ENCODE peak calls at places on chromosomes 4 and X, in ten cellular contexts. One of them, this sample, is unnamed.

GRCh38 chrX:119728487-119728886 is 29.9 kb upstream of the SOWAHD start:
- DNase-seq in HepG2: peak
- DNase-seq in sigmoid colon: no peak
- DNase-seq in right lobe of liver: no peak
- DNase-seq in body of pancreas: no peak
- DNase-seq in breast epithelium: no peak
- DNase-seq in tibial nerve: no peak
- DNase-seq in ovary: no peak
- DNase-seq in esophagus muscularis mucosa: no peak
- DNase-seq in GM12891: no peak
- DNase-seq in this sample: no peak

GRCh38 chr4:37805091-37805490 is 21.4 kb upstream of the PGM2 start:
- DNase-seq in ovary: no peak
- DNase-seq in body of pancreas: no peak
- DNase-seq in sigmoid colon: no peak
- DNase-seq in HepG2: no peak
- DNase-seq in right lobe of liver: no peak
- DNase-seq in esophagus muscularis mucosa: no peak
- DNase-seq in GM12891: no peak
- DNase-seq in breast epithelium: no peak
- DNase-seq in tibial nerve: no peak
- DNase-seq in this sample: no peak

GRCh38 chrX:115251458-115252233 is 17.8 kb upstream of the LRCH2 start:
- DNase-seq in body of pancreas: no peak
- DNase-seq in tibial nerve: no peak
- DNase-seq in right lobe of liver: no peak
- DNase-seq in ovary: no peak
- DNase-seq in GM12891: no peak
- DNase-seq in sigmoid colon: no peak
- DNase-seq in breast epithelium: no peak
- DNase-seq in esophagus muscularis mucosa: no peak
- DNase-seq in HepG2: no peak
- DNase-seq in this sample: no peak

GRCh38 chr4:119039160-119039559 is 96.5 kb upstream of the MYOZ2 start:
- DNase-seq in sigmoid colon: no peak
- DNase-seq in tibial nerve: no peak
- DNase-seq in GM12891: no peak
- DNase-seq in HepG2: no peak
- DNase-seq in esophagus muscularis mucosa: no peak
- DNase-seq in breast epithelium: no peak
- DNase-seq in body of pancreas: no peak
- DNase-seq in ovary: no peak
- DNase-seq in right lobe of liver: no peak
- DNase-seq in this sample: no peak

GRCh38 chr4:150348079-150348478 is 233.9 kb upstream of the MAB21L2 start:
- DNase-seq in ovary: no peak
- DNase-seq in HepG2: no peak
- DNase-seq in tibial nerve: no peak
- DNase-seq in esophagus muscularis mucosa: no peak
- DNase-seq in GM12891: no peak
- DNase-seq in body of pancreas: no peak
- DNase-seq in breast epithelium: no peak
- DNase-seq in right lobe of liver: no peak
- DNase-seq in sigmoid colon: no peak
- DNase-seq in this sample: peak

GRCh38 chrX:115183980-115184379 is 5.2 kb upstream of the RBMXL3 start:
- DNase-seq in breast epithelium: no peak
- DNase-seq in esophagus muscularis mucosa: no peak
- DNase-seq in sigmoid colon: no peak
- DNase-seq in right lobe of liver: no peak
- DNase-seq in ovary: no peak
- DNase-seq in tibial nerve: no peak
- DNase-seq in HepG2: no peak
- DNase-seq in GM12891: no peak
- DNase-seq in body of pancreas: no peak
- DNase-seq in this sample: peak

GRCh38 chr4:76212851-76213414 is 691 bp downstream of the SCARB2 start:
- DNase-seq in breast epithelium: no peak
- DNase-seq in ovary: no peak
- DNase-seq in tibial nerve: no peak
- DNase-seq in right lobe of liver: no peak
- DNase-seq in sigmoid colon: no peak
- DNase-seq in esophagus muscularis mucosa: peak
- DNase-seq in GM12891: no peak
- DNase-seq in body of pancreas: no peak
- DNase-seq in HepG2: no peak
- DNase-seq in this sample: peak

GRCh38 chr4:101099001-101099400 is 248.3 kb downstream of the PPP3CA start:
- DNase-seq in ovary: no peak
- DNase-seq in tibial nerve: no peak
- DNase-seq in body of pancreas: no peak
- DNase-seq in right lobe of liver: no peak
- DNase-seq in HepG2: no peak
- DNase-seq in sigmoid colon: no peak
- DNase-seq in breast epithelium: no peak
- DNase-seq in esophagus muscularis mucosa: no peak
- DNase-seq in GM12891: no peak
- DNase-seq in this sample: no peak

GRCh38 chr4:169271692-169272007 is 894 bp upstream of the SH3RF1 start:
- DNase-seq in body of pancreas: no peak
- DNase-seq in breast epithelium: no peak
- DNase-seq in right lobe of liver: peak
- DNase-seq in esophagus muscularis mucosa: no peak
- DNase-seq in sigmoid colon: no peak
- DNase-seq in GM12891: no peak
- DNase-seq in HepG2: no peak
- DNase-seq in tibial nerve: no peak
- DNase-seq in ovary: no peak
- DNase-seq in this sample: no peak

GRCh38 chr4:169272265-169272886 is 1.6 kb upstream of the SH3RF1 start:
- DNase-seq in tibial nerve: no peak
- DNase-seq in GM12891: no peak
- DNase-seq in right lobe of liver: no peak
- DNase-seq in body of pancreas: no peak
- DNase-seq in breast epithelium: no peak
- DNase-seq in ovary: no peak
- DNase-seq in esophagus muscularis mucosa: no peak
- DNase-seq in HepG2: no peak
- DNase-seq in sigmoid colon: no peak
- DNase-seq in this sample: peak

GRCh38 chr4:169270156-169270809 is 473 bp downstream of the SH3RF1 start:
- DNase-seq in esophagus muscularis mucosa: no peak
- DNase-seq in sigmoid colon: peak
- DNase-seq in tibial nerve: peak
- DNase-seq in GM12891: peak
- DNase-seq in right lobe of liver: peak
- DNase-seq in HepG2: no peak
- DNase-seq in ovary: peak
- DNase-seq in breast epithelium: peak
- DNase-seq in body of pancreas: peak
- DNase-seq in this sample: no peak

GRCh38 chr4:169268951-169269781 is 1.6 kb downstream of the SH3RF1 start:
- DNase-seq in tibial nerve: no peak
- DNase-seq in body of pancreas: no peak
- DNase-seq in sigmoid colon: no peak
- DNase-seq in breast epithelium: no peak
- DNase-seq in ovary: no peak
- DNase-seq in GM12891: no peak
- DNase-seq in HepG2: peak
- DNase-seq in esophagus muscularis mucosa: no peak
- DNase-seq in right lobe of liver: no peak
- DNase-seq in this sample: peak

GRCh38 chr4:169270810-169271691 is at the start of gene SH3RF1:
- DNase-seq in sigmoid colon: peak
- DNase-seq in HepG2: peak
- DNase-seq in right lobe of liver: peak
- DNase-seq in esophagus muscularis mucosa: peak
- DNase-seq in tibial nerve: peak
- DNase-seq in GM12891: peak
- DNase-seq in breast epithelium: peak
- DNase-seq in body of pancreas: peak
- DNase-seq in ovary: peak
- DNase-seq in this sample: peak
- TF ChIP-seq POLR2A in sigmoid colon: peak
- TF ChIP-seq POLR2A in HepG2: peak
- TF ChIP-seq POLR2A in right lobe of liver: peak
- TF ChIP-seq POLR2A in esophagus muscularis mucosa: peak
- TF ChIP-seq POLR2A in tibial nerve: peak
- TF ChIP-seq POLR2A in GM12891: no peak
- TF ChIP-seq POLR2A in breast epithelium: peak
- TF ChIP-seq POLR2A in body of pancreas: peak
- TF ChIP-seq POLR2A in ovary: peak
- TF ChIP-seq POLR2A in this sample: peak

GRCh38 chrX:12977761-12978204 is 2.9 kb downstream of the TMSB4X start:
- DNase-seq in body of pancreas: no peak
- DNase-seq in GM12891: no peak
- DNase-seq in tibial nerve: no peak
- DNase-seq in breast epithelium: no peak
- DNase-seq in right lobe of liver: no peak
- DNase-seq in sigmoid colon: no peak
- DNase-seq in ovary: no peak
- DNase-seq in esophagus muscularis mucosa: no peak
- DNase-seq in HepG2: no peak
- DNase-seq in this sample: no peak

GRCh38 chrX:12979011-12979629 is 4.2 kb downstream of the TMSB4X start:
- DNase-seq in body of pancreas: no peak
- DNase-seq in sigmoid colon: no peak
- DNase-seq in tibial nerve: no peak
- DNase-seq in esophagus muscularis mucosa: no peak
- DNase-seq in HepG2: no peak
- DNase-seq in ovary: no peak
- DNase-seq in right lobe of liver: no peak
- DNase-seq in GM12891: no peak
- DNase-seq in breast epithelium: no peak
- DNase-seq in this sample: no peak

GRCh38 chrX:12975999-12976558 is 1.2 kb downstream of the TMSB4X start:
- DNase-seq in breast epithelium: no peak
- DNase-seq in right lobe of liver: peak
- DNase-seq in sigmoid colon: no peak
- DNase-seq in body of pancreas: peak
- DNase-seq in tibial nerve: peak
- DNase-seq in esophagus muscularis mucosa: no peak
- DNase-seq in HepG2: no peak
- DNase-seq in ovary: peak
- DNase-seq in GM12891: no peak
- DNase-seq in this sample: peak

GRCh38 chrX:12979630-12980015 is 4.7 kb downstream of the TMSB4X start:
- DNase-seq in esophagus muscularis mucosa: no peak
- DNase-seq in ovary: no peak
- DNase-seq in right lobe of liver: no peak
- DNase-seq in sigmoid colon: no peak
- DNase-seq in GM12891: no peak
- DNase-seq in tibial nerve: no peak
- DNase-seq in breast epithelium: no peak
- DNase-seq in body of pancreas: no peak
- DNase-seq in HepG2: no peak
- DNase-seq in this sample: peak

GRCh38 chrX:12978205-12979010 is 3.5 kb downstream of the TMSB4X start:
- DNase-seq in right lobe of liver: no peak
- DNase-seq in breast epithelium: peak
- DNase-seq in esophagus muscularis mucosa: no peak
- DNase-seq in sigmoid colon: peak
- DNase-seq in HepG2: no peak
- DNase-seq in GM12891: no peak
- DNase-seq in body of pancreas: peak
- DNase-seq in tibial nerve: peak
- DNase-seq in ovary: peak
- DNase-seq in this sample: peak
- TF ChIP-seq POLR2A in right lobe of liver: no peak
- TF ChIP-seq POLR2A in breast epithelium: no peak
- TF ChIP-seq POLR2A in esophagus muscularis mucosa: no peak
- TF ChIP-seq POLR2A in sigmoid colon: no peak
- TF ChIP-seq POLR2A in HepG2: no peak
- TF ChIP-seq POLR2A in GM12891: peak
- TF ChIP-seq POLR2A in body of pancreas: no peak
- TF ChIP-seq POLR2A in tibial nerve: no peak
- TF ChIP-seq POLR2A in ovary: no peak
- TF ChIP-seq POLR2A in this sample: peak

DNA sequence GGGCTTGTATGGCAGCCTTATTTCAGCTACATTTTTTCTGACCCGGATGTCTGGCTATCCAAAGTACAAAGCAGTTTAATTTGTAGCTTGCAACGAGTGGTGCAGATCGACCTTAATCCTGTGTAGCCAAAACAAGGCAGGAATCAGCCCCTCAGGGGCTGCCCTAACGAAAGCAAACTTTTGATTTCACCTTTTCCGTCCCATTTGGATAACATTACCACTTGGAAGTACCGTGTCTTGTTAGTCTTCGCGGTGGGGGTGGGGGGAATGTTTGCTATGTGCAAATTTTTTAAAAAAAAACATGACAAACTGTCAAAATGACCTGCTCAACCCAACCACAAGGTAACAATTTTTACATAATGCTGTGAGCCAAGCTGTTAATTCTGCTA is 766 bp upstream of the DNAJB14 start:
- DNase-seq in sigmoid colon: no peak
- DNase-seq in tibial nerve: peak
- DNase-seq in body of pancreas: no peak
- DNase-seq in ovary: no peak
- DNase-seq in HepG2: no peak
- DNase-seq in esophagus muscularis mucosa: no peak
- DNase-seq in breast epithelium: no peak
- DNase-seq in GM12891: no peak
- DNase-seq in right lobe of liver: no peak
- DNase-seq in this sample: no peak
- TF ChIP-seq POLR2A in sigmoid colon: no peak
- TF ChIP-seq POLR2A in tibial nerve: no peak
- TF ChIP-seq POLR2A in body of pancreas: no peak
- TF ChIP-seq POLR2A in ovary: no peak
- TF ChIP-seq POLR2A in HepG2: no peak
- TF ChIP-seq POLR2A in esophagus muscularis mucosa: no peak
- TF ChIP-seq POLR2A in breast epithelium: no peak
- TF ChIP-seq POLR2A in GM12891: no peak
- TF ChIP-seq POLR2A in right lobe of liver: no peak
- TF ChIP-seq POLR2A in this sample: no peak

GRCh38 chr4:7105261-7105660 is 37.4 kb upstream of the GRPEL1 start:
- DNase-seq in sigmoid colon: no peak
- DNase-seq in right lobe of liver: peak
- DNase-seq in ovary: peak
- DNase-seq in HepG2: no peak
- DNase-seq in breast epithelium: no peak
- DNase-seq in tibial nerve: no peak
- DNase-seq in GM12891: no peak
- DNase-seq in esophagus muscularis mucosa: no peak
- DNase-seq in body of pancreas: no peak
- DNase-seq in this sample: peak

GRCh38 chr4:7101692-7102515 is 34.0 kb upstream of the GRPEL1 start:
- DNase-seq in tibial nerve: peak
- DNase-seq in GM12891: peak
- DNase-seq in body of pancreas: peak
- DNase-seq in esophagus muscularis mucosa: no peak
- DNase-seq in sigmoid colon: peak
- DNase-seq in breast epithelium: peak
- DNase-seq in HepG2: peak
- DNase-seq in right lobe of liver: peak
- DNase-seq in ovary: peak
- DNase-seq in this sample: peak

GRCh38 chr4:7104366-7105031 is 36.6 kb upstream of the GRPEL1 start:
- DNase-seq in tibial nerve: no peak
- DNase-seq in GM12891: no peak
- DNase-seq in esophagus muscularis mucosa: no peak
- DNase-seq in HepG2: no peak
- DNase-seq in ovary: no peak
- DNase-seq in sigmoid colon: no peak
- DNase-seq in breast epithelium: no peak
- DNase-seq in right lobe of liver: peak
- DNase-seq in body of pancreas: no peak
- DNase-seq in this sample: no peak

GRCh38 chr4:7103599-7104365 is 35.9 kb upstream of the GRPEL1 start:
- DNase-seq in GM12891: no peak
- DNase-seq in HepG2: peak
- DNase-seq in breast epithelium: no peak
- DNase-seq in right lobe of liver: peak
- DNase-seq in tibial nerve: peak
- DNase-seq in ovary: peak
- DNase-seq in body of pancreas: peak
- DNase-seq in sigmoid colon: peak
- DNase-seq in esophagus muscularis mucosa: no peak
- DNase-seq in this sample: peak

DNA sequence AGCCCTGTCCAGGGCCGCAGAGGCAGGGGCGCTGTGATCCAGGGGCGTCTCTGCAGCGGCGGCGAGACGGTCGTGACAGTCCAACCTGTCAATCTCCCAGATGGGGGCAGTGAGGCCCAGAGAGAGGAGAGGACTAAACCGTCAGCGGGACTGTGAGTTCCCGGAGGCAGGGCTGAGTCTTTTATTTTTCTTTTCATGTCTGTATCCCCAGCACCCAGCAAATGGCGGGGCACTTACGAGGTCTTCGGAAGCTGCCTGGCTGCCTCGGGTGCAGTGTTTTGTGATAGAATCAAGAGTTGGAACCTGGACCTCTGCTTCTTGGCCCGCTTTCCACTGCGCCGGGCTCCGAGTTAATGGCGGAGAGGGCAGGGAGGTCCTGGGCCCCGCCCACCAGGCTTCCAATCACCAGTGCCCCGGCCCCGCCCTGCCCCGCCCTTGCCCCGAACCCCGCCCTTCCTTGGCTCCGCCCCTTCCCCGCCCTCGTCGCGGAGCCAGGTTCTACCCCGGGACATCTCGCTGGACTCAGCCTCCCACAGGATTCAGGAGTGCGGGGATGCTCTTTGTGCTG is 35.3 kb upstream of the GRPEL1 start:
- DNase-seq in HepG2: peak
- DNase-seq in breast epithelium: peak
- DNase-seq in body of pancreas: peak
- DNase-seq in tibial nerve: peak
- DNase-seq in ovary: peak
- DNase-seq in sigmoid colon: peak
- DNase-seq in right lobe of liver: peak
- DNase-seq in esophagus muscularis mucosa: peak
- DNase-seq in GM12891: peak
- DNase-seq in this sample: peak
- TF ChIP-seq POLR2A in HepG2: peak
- TF ChIP-seq POLR2A in breast epithelium: peak
- TF ChIP-seq POLR2A in body of pancreas: peak
- TF ChIP-seq POLR2A in tibial nerve: peak
- TF ChIP-seq POLR2A in ovary: no peak
- TF ChIP-seq POLR2A in sigmoid colon: peak
- TF ChIP-seq POLR2A in right lobe of liver: peak
- TF ChIP-seq POLR2A in esophagus muscularis mucosa: no peak
- TF ChIP-seq POLR2A in GM12891: peak
- TF ChIP-seq POLR2A in this sample: no peak

This sample was measured in IMR-90.